ENCODE peak calls at places on chromosomes 2 and 18, in four cellular contexts. R is MM.1S, B is A673, P is mammary epithelial cell. W is an unnamed sample.
A peak's percentile ranks its signal among the peaks of the same experiment; 100 is the strongest.

GRCh38 chr2:164203131-164203530 is 418.2 kb downstream of the GRB14 start:
- DNase-seq in P (no peak), R (no peak), B (no peak), W (no peak)

GRCh38 chr2:222050981-222051380 is 247.8 kb downstream of the PAX3 start:
- DNase-seq in R (no peak), P (no peak), B (no peak), W (no peak)

GRCh38 chr2:23367760-23368159 is 17.2 kb upstream of the KLHL29 start:
- DNase-seq in P (peak; percentile 8), B (no peak), R (no peak), W (no peak)

GRCh38 chr2:146450131-146450530 is 1394.7 kb upstream of the ACVR2A start:
- DNase-seq in R (no peak), P (peak; percentile 1), B (no peak), W (no peak)

GRCh38 chr2:61988462-61989366 is 83.2 kb downstream of the COMMD1 start:
- DNase-seq in P (no peak), B (peak; percentile 40), R (no peak), W (no peak)

GRCh38 chr2:190538201-190538600 is 3.7 kb upstream of the NEMP2 start:
- DNase-seq in B (no peak), P (no peak), R (no peak), W (no peak)

GRCh38 chr2:200040251-200040650 is 84.9 kb downstream of the MAIP1 start:
- DNase-seq in B (no peak), P (no peak), R (no peak), W (no peak)

GRCh38 chr2:19861771-19862170 is 40.0 kb downstream of the TTC32 start:
- DNase-seq in B (no peak), P (peak; percentile 32), R (no peak), W (no peak)

GRCh38 chr2:235055891-235056516 is 104.2 kb downstream of the SH3BP4 start:
- DNase-seq in B (peak; percentile 49), R (no peak), P (peak; percentile 30), W (no peak)

GRCh38 chr2:203623616-203624015 is 82.8 kb upstream of the CD28 start:
- DNase-seq in P (peak; percentile 19), B (peak; percentile 22), R (no peak), W (peak; percentile 75)

GRCh38 chr2:122221665-122222064 is 466.2 kb downstream of the TSN start:
- DNase-seq in R (no peak), P (no peak), B (no peak), W (no peak)

GRCh38 chr18:23340661-23341060 is 112.4 kb upstream of the RIOK3 start:
- DNase-seq in B (no peak), R (no peak), P (no peak), W (no peak)

GRCh38 chr2:152171733-152172132 is 3.8 kb downstream of the STAM2 start:
- DNase-seq in R (no peak), B (no peak), P (peak; percentile 56), W (no peak)

GRCh38 chr2:145652992-145653545 is 1133.2 kb upstream of the ZEB2 start:
- DNase-seq in P (peak; percentile 94), B (peak; percentile 90), R (no peak), W (no peak)

GRCh38 chr2:224027070-224027469 is 12.0 kb downstream of the SERPINE2 start:
- DNase-seq in B (peak; percentile 62), R (no peak), P (no peak), W (no peak)

GRCh38 chr18:34592961-34593382 is 117.1 kb upstream of the DTNA start:
- DNase-seq in B (peak; percentile 10), P (peak; percentile 76), R (no peak), W (no peak)

GRCh38 chr18:78240867-78241266 is 738.8 kb upstream of the SALL3 start:
- DNase-seq in R (no peak), B (no peak), P (no peak), W (no peak)

GRCh38 chr18:35005963-35006577 is 35.1 kb upstream of the MAPRE2 start:
- DNase-seq in R (peak; percentile 71), B (peak; percentile 64), P (peak; percentile 52), W (peak; percentile 46)

GRCh38 chr2:140695163-140695562 is 1435.7 kb downstream of the LRP1B start:
- DNase-seq in B (peak; percentile 17), P (peak; percentile 40), R (no peak), W (no peak)

GRCh38 chr2:71313-72035 is 25.2 kb upstream of the FAM110C start:
- DNase-seq in B (no peak), P (peak; percentile 86), R (no peak), W (no peak)

GRCh38 chr2:219515874-219516629 is 1.8 kb downstream of the ASIC4 start:
- DNase-seq in R (no peak), B (no peak), P (no peak), W (no peak)

GRCh38 chr2:100733344-100734187 is 86.4 kb upstream of the NPAS2 start:
- DNase-seq in P (peak; percentile 68), B (peak; percentile 76), R (no peak), W (no peak)

GRCh38 chr2:75053484-75054112 is 95.2 kb downstream of the POLE4 start:
- DNase-seq in B (peak; percentile 20), P (peak; percentile 24), R (peak; percentile 51), W (peak; percentile 17)

GRCh38 chr2:70477473-70477872 is 76.2 kb downstream of the TGFA start:
- DNase-seq in P (no peak), B (no peak), R (no peak), W (no peak)

GRCh38 chr2:59896499-59896898 is 657.0 kb downstream of the BCL11A start:
- DNase-seq in R (no peak), B (no peak), P (peak; percentile 36), W (no peak)

GRCh38 chr2:203451011-203451410 is 84.1 kb downstream of the RAPH1 start:
- DNase-seq in P (no peak), R (no peak), B (no peak), W (no peak)

GRCh38 chr2:10267551-10268465 is 34.9 kb upstream of the HPCAL1 start:
- DNase-seq in R (no peak), B (no peak), P (no peak), W (no peak)

GRCh38 chr2:11980809-11981208 is 234.4 kb downstream of the LPIN1 start:
- DNase-seq in B (no peak), R (no peak), P (no peak), W (no peak)

GRCh38 chr2:241629762-241630435 is 7.1 kb downstream of the THAP4 start:
- DNase-seq in R (no peak), P (no peak), B (no peak), W (no peak)

DNA sequence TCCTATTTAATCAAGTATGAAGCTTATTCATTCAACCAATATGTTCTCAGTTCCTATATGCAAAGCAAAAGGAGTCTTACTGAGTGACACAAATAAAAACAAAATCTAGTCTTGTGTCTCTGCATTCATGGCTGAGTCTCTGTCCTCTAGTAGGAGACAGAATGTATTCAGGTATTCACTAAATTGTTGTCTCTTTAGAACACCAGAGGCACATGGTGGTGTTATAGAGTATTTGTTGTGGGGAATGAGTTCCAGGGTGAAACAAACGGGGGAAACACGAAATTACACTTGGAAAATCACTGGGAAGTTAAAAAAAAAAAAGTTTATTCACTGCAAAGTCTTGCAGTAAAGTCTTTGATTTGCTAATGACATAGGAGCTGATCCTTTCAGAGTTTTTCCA is 131.7 kb upstream of the FSHR start:
- DNase-seq in P (no peak), B (no peak), R (no peak), W (no peak)
- TF ChIP-seq CTCF in P (no peak), B (no peak), R (no peak), W (no peak)

GRCh38 chr2:233853883-233854240 is 473 bp downstream of the HJURP start:
- DNase-seq in P (no peak), R (no peak), B (no peak), W (peak; percentile 27)
- TF ChIP-seq EZH2 in P (no peak), R (no peak), B (no peak), W (no peak)

GRCh38 chr18:47871288-47871687 is 59.2 kb downstream of the SMAD2 start:
- DNase-seq in B (no peak), P (no peak), R (no peak), W (no peak)
- H3K4me1 ChIP-seq in B (no peaks in the 10 kb centered on the region), P (peaks cover 10% of the 10 kb centered on the region), R (no peaks in the 10 kb centered on the region), W (no peaks in the 10 kb centered on the region)

GRCh38 chr18:8982416-8983183 is 119.9 kb upstream of the NDUFV2 start:
- DNase-seq in R (peak; percentile 83), B (peak; percentile 80), P (peak; percentile 54), W (peak; percentile 46)
- TF ChIP-seq CTCF in R (peak; percentile 77), B (peak; percentile 73), P (peak; percentile 64), W (peak; percentile 58)

GRCh38 chr18:37567061-37567993 is 1.7 kb upstream of the CELF4 start:
- DNase-seq in P (no peak), R (no peak), B (no peak), W (no peak)
- TF ChIP-seq EZH2 in P (peak; percentile 1), R (no peak), B (peak; percentile 92), W (no peak)